ENCODE peak calls at places on chromosome 1, in ten cellular contexts. I, Y, L, C, P, H, R, F, M and J are unnamed samples.

GRCh38 chr1:40839943-40840335 is 22.2 kb downstream of the CITED4 start:
- DNase-seq in I (no peak), Y (no peak), L (no peak), C (no peak), P (no peak), H (no peak), R (no peak), F (no peak), M (no peak), J (no peak)

GRCh38 chr1:199684686-199685273 is 342.7 kb upstream of the NR5A2 start:
- DNase-seq in I (peak; percentile 19), Y (peak; percentile 82), L (no peak), C (peak; percentile 84), P (peak; percentile 78), H (peak; percentile 15), R (no peak), F (peak; percentile 36), M (peak; percentile 23), J (no peak)

GRCh38 chr1:23810818-23811420 is 10.4 kb upstream of the GALE start:
- DNase-seq in I (peak; percentile 84), Y (peak; percentile 16), L (no peak), C (peak; percentile 70), P (peak; percentile 43), H (no peak), R (no peak), F (peak; percentile 90), M (peak; percentile 49), J (no peak)

GRCh38 chr1:44594871-44595735 is 79.2 kb downstream of the TMEM53 start:
- DNase-seq in I (peak; percentile 99), Y (peak; percentile 31), L (peak; percentile 78), C (peak; percentile 61), P (peak; percentile 43), H (no peak), R (peak; percentile 77), F (peak; percentile 85), M (peak; percentile 77), J (peak; percentile 93)

GRCh38 chr1:198833706-198834497 is 195.1 kb downstream of the PTPRC start:
- DNase-seq in I (no peak), Y (no peak), L (no peak), C (no peak), P (no peak), H (no peak), R (no peak), F (no peak), M (no peak), J (no peak)

GRCh38 chr1:102733491-102734236 is 374.7 kb downstream of the COL11A1 start:
- DNase-seq in I (no peak), Y (no peak), L (no peak), C (no peak), P (no peak), H (no peak), R (no peak), F (no peak), M (no peak), J (no peak)

GRCh38 chr1:106536741-106537140 is 519.7 kb upstream of the PRMT6 start:
- DNase-seq in I (no peak), Y (no peak), L (no peak), C (no peak), P (peak; percentile 29), H (peak; percentile 59), R (no peak), F (no peak), M (no peak), J (no peak)

GRCh38 chr1:159247266-159247665 is 42.6 kb downstream of the ACKR1 start:
- DNase-seq in I (no peak), Y (no peak), L (no peak), C (no peak), P (peak; percentile 41), H (no peak), R (no peak), F (no peak), M (no peak), J (no peak)

GRCh38 chr1:12708956-12709555 is 6.9 kb upstream of the AADACL3 start:
- DNase-seq in I (no peak), Y (no peak), L (no peak), C (no peak), P (peak; percentile 16), H (no peak), R (no peak), F (no peak), M (no peak), J (no peak)

GRCh38 chr1:218525451-218526197 is 180.5 kb downstream of the TGFB2 start:
- DNase-seq in I (no peak), Y (no peak), L (no peak), C (no peak), P (no peak), H (no peak), R (no peak), F (no peak), M (no peak), J (no peak)

DNA sequence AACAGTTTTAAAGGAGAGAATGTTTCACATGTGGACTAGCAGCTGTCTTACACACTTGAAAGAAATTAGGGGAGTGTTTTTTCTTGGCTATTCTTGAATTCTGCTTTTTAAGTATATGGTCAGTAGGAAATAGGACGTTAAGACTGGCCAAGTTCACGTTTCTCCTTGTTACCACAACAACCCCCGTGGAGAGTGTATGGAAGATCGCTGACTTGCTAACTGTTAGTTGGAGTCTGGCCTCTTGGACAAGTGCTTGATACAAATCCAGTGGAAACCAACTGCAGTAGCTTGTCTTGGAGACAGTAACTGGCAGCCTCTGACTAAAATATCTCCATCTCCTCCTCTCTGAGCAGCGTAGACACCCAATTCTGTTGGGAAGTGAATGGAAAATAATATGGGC is 3.8 kb upstream of the NFIA start:
- DNase-seq in I (no peak), Y (no peak), L (no peak), C (no peak), P (no peak), H (no peak), R (no peak), F (no peak), M (no peak), J (no peak)
- H3K4me3 ChIP-seq in I (no peak overlapping the region), Y (no peak overlapping the region), L (peak overlapping the region; percentile 70), C (peak overlapping the region; percentile 56), P (peak overlapping the region; percentile 56), H (no peak overlapping the region), R (peak overlapping the region; percentile 68), F (no peak overlapping the region), M (peak overlapping the region; percentile 70), J (peak overlapping the region; percentile 55)

GRCh38 chr1:167510880-167511279 is 7.4 kb downstream of the CD247 start:
- DNase-seq in I (no peak), Y (no peak), L (no peak), C (no peak), P (no peak), H (no peak), R (no peak), F (no peak), M (no peak), J (no peak)

GRCh38 chr1:167510244-167510643 is 8.1 kb downstream of the CD247 start:
- DNase-seq in I (no peak), Y (no peak), L (no peak), C (no peak), P (no peak), H (no peak), R (no peak), F (no peak), M (no peak), J (no peak)

GRCh38 chr1:167511374-167511986 is 6.8 kb downstream of the CD247 start:
- DNase-seq in I (no peak), Y (no peak), L (no peak), C (no peak), P (no peak), H (no peak), R (no peak), F (no peak), M (no peak), J (no peak)

GRCh38 chr1:167514278-167514677 is 4.1 kb downstream of the CD247 start:
- DNase-seq in I (no peak), Y (no peak), L (no peak), C (no peak), P (no peak), H (no peak), R (no peak), F (no peak), M (no peak), J (no peak)

GRCh38 chr1:167512262-167512661 is 6.1 kb downstream of the CD247 start:
- DNase-seq in I (no peak), Y (no peak), L (no peak), C (no peak), P (no peak), H (no peak), R (no peak), F (no peak), M (no peak), J (no peak)
- H3K4me3 ChIP-seq in I (no peak overlapping the region), Y (no peak overlapping the region), L (no peak overlapping the region), C (no peak overlapping the region), P (no peak overlapping the region), H (no peak overlapping the region), R (no peak overlapping the region), F (no peak overlapping the region), M (no peak overlapping the region), J (no peak overlapping the region)

GRCh38 chr1:205300149-205300548 is 21.4 kb downstream of the NUAK2 start:
- DNase-seq in I (no peak), Y (no peak), L (no peak), C (no peak), P (no peak), H (no peak), R (no peak), F (no peak), M (no peak), J (no peak)

GRCh38 chr1:205301842-205302588 is 19.5 kb downstream of the NUAK2 start:
- DNase-seq in I (no peak), Y (peak; percentile 74), L (no peak), C (no peak), P (peak; percentile 37), H (no peak), R (no peak), F (no peak), M (no peak), J (no peak)

GRCh38 chr1:205303247-205303888 is 18.2 kb downstream of the NUAK2 start:
- DNase-seq in I (no peak), Y (no peak), L (no peak), C (no peak), P (no peak), H (no peak), R (no peak), F (no peak), M (no peak), J (no peak)

GRCh38 chr1:205304046-205304694 is 17.4 kb downstream of the NUAK2 start:
- DNase-seq in I (no peak), Y (no peak), L (no peak), C (no peak), P (no peak), H (no peak), R (no peak), F (no peak), M (no peak), J (no peak)

GRCh38 chr1:205301220-205301821 is 20.2 kb downstream of the NUAK2 start:
- DNase-seq in I (peak; percentile 95), Y (peak; percentile 97), L (no peak), C (peak; percentile 78), P (peak; percentile 83), H (peak; percentile 82), R (no peak), F (no peak), M (no peak), J (peak; percentile 98)
- H3K4me3 ChIP-seq in I (peak overlapping the region; percentile 19), Y (no peak overlapping the region), L (no peak overlapping the region), C (no peak overlapping the region), P (no peak overlapping the region), H (no peak overlapping the region), R (no peak overlapping the region), F (no peak overlapping the region), M (no peak overlapping the region), J (no peak overlapping the region)

DNA sequence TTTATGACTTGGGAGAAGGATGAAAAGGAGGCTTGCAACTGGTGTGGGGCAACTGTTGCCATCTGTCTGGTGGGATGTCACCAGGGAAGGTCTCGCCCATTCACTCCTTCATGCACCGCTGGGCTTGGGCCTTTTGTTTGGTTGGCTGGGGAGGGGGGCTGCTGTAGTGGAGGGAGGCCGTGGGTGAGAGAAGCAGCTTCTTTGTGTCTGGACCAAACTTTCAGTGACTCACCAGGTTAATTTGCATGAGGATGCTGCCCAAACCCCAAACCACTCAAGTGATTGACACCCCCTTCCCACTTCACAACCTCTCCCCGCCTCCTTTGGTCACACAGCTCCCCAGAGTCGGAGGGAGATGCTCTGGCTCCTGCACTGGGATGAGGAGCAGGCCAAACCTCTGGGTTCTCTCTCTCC is 19.7 kb downstream of the BTG2 start:
- DNase-seq in I (peak; percentile 62), Y (no peak), L (no peak), C (no peak), P (no peak), H (no peak), R (no peak), F (no peak), M (no peak), J (no peak)
- H3K4me3 ChIP-seq in I (no peak overlapping the region), Y (no peak overlapping the region), L (no peak overlapping the region), C (no peak overlapping the region), P (no peak overlapping the region), H (no peak overlapping the region), R (no peak overlapping the region), F (no peak overlapping the region), M (no peak overlapping the region), J (no peak overlapping the region)